ENCODE peak calls at places on chromosomes 1 and 21, in ten cellular contexts. One of them, this sample, is unnamed. For H3K9me3, the result is how much of the 10 kb centered on the place peaks cover.

GRCh38 chr1:245304698-245305097 is 149.9 kb downstream of the KIF26B start:
- DNase-seq in stomach: no peak
- DNase-seq in astrocyte: no peak
- DNase-seq in lower lobe of right lung: no peak
- DNase-seq in lung: no peak
- DNase-seq in left lung: no peak
- DNase-seq in ascending aorta: no peak
- DNase-seq in endothelial cell of umbilical vein: no peak
- DNase-seq in spleen: no peak
- DNase-seq in breast epithelium: no peak
- DNase-seq in this sample: no peak

GRCh38 chr1:41713557-41714327 is 205.0 kb downstream of the HIVEP3 start:
- DNase-seq in lower lobe of right lung: no peak
- DNase-seq in astrocyte: peak
- DNase-seq in left lung: no peak
- DNase-seq in lung: no peak
- DNase-seq in spleen: no peak
- DNase-seq in stomach: no peak
- DNase-seq in endothelial cell of umbilical vein: peak
- DNase-seq in breast epithelium: no peak
- DNase-seq in ascending aorta: no peak
- DNase-seq in this sample: no peak

GRCh38 chr1:192904438-192904895 is 95.6 kb downstream of the RGS2 start:
- DNase-seq in spleen: no peak
- DNase-seq in lower lobe of right lung: no peak
- DNase-seq in breast epithelium: no peak
- DNase-seq in stomach: no peak
- DNase-seq in lung: no peak
- DNase-seq in astrocyte: peak
- DNase-seq in ascending aorta: peak
- DNase-seq in left lung: no peak
- DNase-seq in endothelial cell of umbilical vein: peak
- DNase-seq in this sample: no peak

GRCh38 chr1:93959413-93959812 is 50.2 kb upstream of the GCLM start:
- DNase-seq in lower lobe of right lung: no peak
- DNase-seq in endothelial cell of umbilical vein: no peak
- DNase-seq in stomach: no peak
- DNase-seq in left lung: no peak
- DNase-seq in ascending aorta: no peak
- DNase-seq in lung: no peak
- DNase-seq in spleen: no peak
- DNase-seq in breast epithelium: no peak
- DNase-seq in astrocyte: no peak
- DNase-seq in this sample: no peak

GRCh38 chr1:231039161-231040018 is 664 bp downstream of the FAM89A start:
- DNase-seq in spleen: peak
- DNase-seq in lower lobe of right lung: peak
- DNase-seq in stomach: no peak
- DNase-seq in ascending aorta: no peak
- DNase-seq in endothelial cell of umbilical vein: no peak
- DNase-seq in breast epithelium: peak
- DNase-seq in lung: no peak
- DNase-seq in left lung: peak
- DNase-seq in astrocyte: peak
- DNase-seq in this sample: peak

GRCh38 chr1:99682291-99682751 is 36.4 kb downstream of the PALMD start:
- DNase-seq in left lung: no peak
- DNase-seq in stomach: no peak
- DNase-seq in endothelial cell of umbilical vein: peak
- DNase-seq in breast epithelium: no peak
- DNase-seq in lung: no peak
- DNase-seq in lower lobe of right lung: no peak
- DNase-seq in spleen: no peak
- DNase-seq in ascending aorta: no peak
- DNase-seq in astrocyte: peak
- DNase-seq in this sample: no peak

GRCh38 chr1:25991937-25992688 is 5.8 kb downstream of the PAFAH2 start:
- DNase-seq in breast epithelium: no peak
- DNase-seq in astrocyte: peak
- DNase-seq in lower lobe of right lung: no peak
- DNase-seq in left lung: no peak
- DNase-seq in ascending aorta: no peak
- DNase-seq in spleen: no peak
- DNase-seq in lung: no peak
- DNase-seq in endothelial cell of umbilical vein: no peak
- DNase-seq in stomach: no peak
- DNase-seq in this sample: no peak

GRCh38 chr21:26834181-26834945 is 10.8 kb downstream of the ADAMTS1 start:
- DNase-seq in astrocyte: no peak
- DNase-seq in lung: no peak
- DNase-seq in endothelial cell of umbilical vein: no peak
- DNase-seq in stomach: no peak
- DNase-seq in ascending aorta: no peak
- DNase-seq in left lung: no peak
- DNase-seq in breast epithelium: no peak
- DNase-seq in lower lobe of right lung: no peak
- DNase-seq in spleen: no peak
- DNase-seq in this sample: no peak

GRCh38 chr1:202116287-202116686 is 6.4 kb upstream of the GPR37L1 start:
- DNase-seq in astrocyte: no peak
- DNase-seq in stomach: no peak
- DNase-seq in left lung: no peak
- DNase-seq in lung: no peak
- DNase-seq in endothelial cell of umbilical vein: no peak
- DNase-seq in lower lobe of right lung: no peak
- DNase-seq in ascending aorta: no peak
- DNase-seq in breast epithelium: no peak
- DNase-seq in spleen: no peak
- DNase-seq in this sample: no peak

GRCh38 chr1:161072751-161073449 is 3.2 kb upstream of the ARHGAP30 start:
- DNase-seq in endothelial cell of umbilical vein: no peak
- DNase-seq in left lung: no peak
- DNase-seq in breast epithelium: no peak
- DNase-seq in stomach: no peak
- DNase-seq in astrocyte: no peak
- DNase-seq in spleen: no peak
- DNase-seq in lower lobe of right lung: no peak
- DNase-seq in lung: no peak
- DNase-seq in ascending aorta: no peak
- DNase-seq in this sample: no peak

GRCh38 chr1:47701283-47701682 is 263.4 kb downstream of the FOXD2 start:
- DNase-seq in spleen: no peak
- DNase-seq in endothelial cell of umbilical vein: no peak
- DNase-seq in left lung: no peak
- DNase-seq in breast epithelium: no peak
- DNase-seq in ascending aorta: no peak
- DNase-seq in lower lobe of right lung: no peak
- DNase-seq in lung: no peak
- DNase-seq in stomach: no peak
- DNase-seq in astrocyte: no peak
- DNase-seq in this sample: no peak

GRCh38 chr1:8026976-8027747 is 1.1 kb upstream of the ERRFI1 start:
- DNase-seq in astrocyte: no peak
- DNase-seq in endothelial cell of umbilical vein: no peak
- DNase-seq in stomach: peak
- DNase-seq in breast epithelium: no peak
- DNase-seq in lower lobe of right lung: peak
- DNase-seq in left lung: peak
- DNase-seq in lung: peak
- DNase-seq in ascending aorta: peak
- DNase-seq in spleen: no peak
- DNase-seq in this sample: no peak

GRCh38 chr1:160376525-160377131 is 9.8 kb downstream of the NHLH1 start:
- DNase-seq in ascending aorta: no peak
- DNase-seq in lung: no peak
- DNase-seq in endothelial cell of umbilical vein: peak
- DNase-seq in stomach: no peak
- DNase-seq in left lung: no peak
- DNase-seq in lower lobe of right lung: no peak
- DNase-seq in spleen: no peak
- DNase-seq in breast epithelium: no peak
- DNase-seq in astrocyte: peak
- DNase-seq in this sample: no peak

GRCh38 chr1:203085528-203086406 is at the start of gene MYOG:
- DNase-seq in stomach: peak
- DNase-seq in left lung: no peak
- DNase-seq in endothelial cell of umbilical vein: no peak
- DNase-seq in astrocyte: no peak
- DNase-seq in lung: no peak
- DNase-seq in lower lobe of right lung: no peak
- DNase-seq in ascending aorta: no peak
- DNase-seq in spleen: no peak
- DNase-seq in breast epithelium: no peak
- DNase-seq in this sample: no peak

GRCh38 chr1:24992761-24993211 is 62.7 kb upstream of the RUNX3 start:
- DNase-seq in left lung: no peak
- DNase-seq in lower lobe of right lung: no peak
- DNase-seq in spleen: peak
- DNase-seq in endothelial cell of umbilical vein: no peak
- DNase-seq in lung: no peak
- DNase-seq in ascending aorta: no peak
- DNase-seq in stomach: no peak
- DNase-seq in astrocyte: no peak
- DNase-seq in breast epithelium: no peak
- DNase-seq in this sample: no peak

GRCh38 chr1:116806671-116807070 is 52.4 kb downstream of the CD2 start:
- DNase-seq in left lung: no peak
- DNase-seq in lower lobe of right lung: no peak
- DNase-seq in endothelial cell of umbilical vein: no peak
- DNase-seq in astrocyte: no peak
- DNase-seq in breast epithelium: no peak
- DNase-seq in stomach: no peak
- DNase-seq in spleen: no peak
- DNase-seq in ascending aorta: no peak
- DNase-seq in lung: no peak
- DNase-seq in this sample: no peak
- H3K27ac ChIP-seq in left lung: no peak
- H3K27ac ChIP-seq in lower lobe of right lung: peak
- H3K27ac ChIP-seq in endothelial cell of umbilical vein: no peak
- H3K27ac ChIP-seq in astrocyte: no peak
- H3K27ac ChIP-seq in breast epithelium: no peak
- H3K27ac ChIP-seq in stomach: peak
- H3K27ac ChIP-seq in spleen: peak
- H3K27ac ChIP-seq in ascending aorta: no peak
- H3K27ac ChIP-seq in lung: no peak
- H3K27ac ChIP-seq in this sample: peak

GRCh38 chr1:52402860-52403240 is 1.4 kb downstream of the ORC1 start:
- DNase-seq in astrocyte: no peak
- DNase-seq in breast epithelium: no peak
- DNase-seq in endothelial cell of umbilical vein: no peak
- DNase-seq in lower lobe of right lung: no peak
- DNase-seq in stomach: no peak
- DNase-seq in spleen: no peak
- DNase-seq in lung: no peak
- DNase-seq in ascending aorta: no peak
- DNase-seq in left lung: no peak
- DNase-seq in this sample: no peak

GRCh38 chr1:52403566-52404115 is 582 bp downstream of the ORC1 start:
- DNase-seq in lung: peak
- DNase-seq in astrocyte: peak
- DNase-seq in breast epithelium: no peak
- DNase-seq in ascending aorta: no peak
- DNase-seq in stomach: no peak
- DNase-seq in spleen: no peak
- DNase-seq in endothelial cell of umbilical vein: peak
- DNase-seq in lower lobe of right lung: no peak
- DNase-seq in left lung: no peak
- DNase-seq in this sample: peak

GRCh38 chr1:52400131-52400530 is 4.1 kb downstream of the ORC1 start:
- DNase-seq in endothelial cell of umbilical vein: no peak
- DNase-seq in stomach: no peak
- DNase-seq in left lung: no peak
- DNase-seq in spleen: no peak
- DNase-seq in lower lobe of right lung: no peak
- DNase-seq in lung: no peak
- DNase-seq in breast epithelium: no peak
- DNase-seq in astrocyte: no peak
- DNase-seq in ascending aorta: no peak
- DNase-seq in this sample: no peak

GRCh38 chr1:52404116-52404974 is at the start of the genes ORC1 and PRPF38A:
- DNase-seq in spleen: peak
- DNase-seq in breast epithelium: peak
- DNase-seq in endothelial cell of umbilical vein: peak
- DNase-seq in lung: peak
- DNase-seq in stomach: peak
- DNase-seq in ascending aorta: peak
- DNase-seq in left lung: peak
- DNase-seq in astrocyte: peak
- DNase-seq in lower lobe of right lung: peak
- DNase-seq in this sample: peak

DNA sequence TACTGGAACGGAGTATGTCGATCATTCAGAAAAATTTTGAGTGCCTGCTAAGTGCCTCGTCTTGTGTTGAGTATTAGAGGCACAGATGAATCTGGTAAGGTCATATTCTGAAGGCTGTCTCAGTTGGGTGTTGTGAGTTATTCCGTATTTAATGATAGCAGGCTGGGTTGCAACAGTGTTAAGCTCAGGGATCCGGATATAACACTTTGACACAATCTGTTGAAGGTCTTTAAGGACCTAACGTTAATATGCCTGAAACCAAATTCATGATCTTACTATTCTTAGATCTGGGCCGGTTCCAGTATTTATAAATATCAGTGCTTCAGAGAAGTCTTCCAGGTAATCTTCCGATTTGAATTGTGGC is 555 bp downstream of the PRPF38A start:
- DNase-seq in breast epithelium: no peak
- DNase-seq in left lung: no peak
- DNase-seq in lung: no peak
- DNase-seq in lower lobe of right lung: no peak
- DNase-seq in ascending aorta: no peak
- DNase-seq in endothelial cell of umbilical vein: no peak
- DNase-seq in astrocyte: no peak
- DNase-seq in spleen: no peak
- DNase-seq in stomach: no peak
- DNase-seq in this sample: no peak
- TF ChIP-seq CTCF in breast epithelium: no peak
- TF ChIP-seq CTCF in left lung: no peak
- TF ChIP-seq CTCF in lung: no peak
- TF ChIP-seq CTCF in lower lobe of right lung: no peak
- TF ChIP-seq CTCF in ascending aorta: no peak
- TF ChIP-seq CTCF in endothelial cell of umbilical vein: no peak
- TF ChIP-seq CTCF in astrocyte: no peak
- TF ChIP-seq CTCF in spleen: no peak
- TF ChIP-seq CTCF in stomach: no peak
- TF ChIP-seq CTCF in this sample: no peak

GRCh38 chr21:44463716-44464115 is 8.4 kb downstream of the LRRC3 start:
- DNase-seq in ascending aorta: no peak
- DNase-seq in astrocyte: no peak
- DNase-seq in lung: no peak
- DNase-seq in endothelial cell of umbilical vein: no peak
- DNase-seq in spleen: peak
- DNase-seq in breast epithelium: no peak
- DNase-seq in stomach: no peak
- DNase-seq in lower lobe of right lung: no peak
- DNase-seq in left lung: peak
- DNase-seq in this sample: no peak
- H3K9me3 ChIP-seq in ascending aorta: under half
- H3K9me3 ChIP-seq in astrocyte: under half
- H3K9me3 ChIP-seq in lung: under half
- H3K9me3 ChIP-seq in endothelial cell of umbilical vein: under half
- H3K9me3 ChIP-seq in spleen: under half
- H3K9me3 ChIP-seq in breast epithelium: under half
- H3K9me3 ChIP-seq in stomach: under half
- H3K9me3 ChIP-seq in lower lobe of right lung: under half
- H3K9me3 ChIP-seq in left lung: under half
- H3K9me3 ChIP-seq in this sample: under half

GRCh38 chr1:18951818-18952391 is 4.6 kb downstream of the IFFO2 start:
- DNase-seq in ascending aorta: no peak
- DNase-seq in left lung: no peak
- DNase-seq in stomach: peak
- DNase-seq in endothelial cell of umbilical vein: no peak
- DNase-seq in breast epithelium: no peak
- DNase-seq in astrocyte: no peak
- DNase-seq in lower lobe of right lung: no peak
- DNase-seq in lung: no peak
- DNase-seq in spleen: no peak
- DNase-seq in this sample: peak
- H3K27ac ChIP-seq in ascending aorta: peak
- H3K27ac ChIP-seq in left lung: peak
- H3K27ac ChIP-seq in stomach: peak
- H3K27ac ChIP-seq in endothelial cell of umbilical vein: peak
- H3K27ac ChIP-seq in breast epithelium: peak
- H3K27ac ChIP-seq in astrocyte: peak
- H3K27ac ChIP-seq in lower lobe of right lung: peak
- H3K27ac ChIP-seq in lung: no peak
- H3K27ac ChIP-seq in spleen: peak
- H3K27ac ChIP-seq in this sample: peak

This sample was measured in CD4-positive, alpha-beta T cell.